ENCODE peak calls at places on chromosomes 13 and 19, in eight cellular contexts. W, L, G, D, I, P, E and S are unnamed samples.

GRCh38 chr19:47479701-47480503 is 4.1 kb downstream of the KPTN start:
- DNase-seq in D (peak; percentile 77), E (peak; percentile 76), L (no peak), P (no peak), I (no peak), W (no peak), G (no peak), S (no peak)

GRCh38 chr13:27406178-27406939 is 18.1 kb upstream of the GTF3A start:
- DNase-seq in E (no peak), G (no peak), L (peak; percentile 35), D (peak; percentile 31), I (peak; percentile 5), P (peak; percentile 48), W (no peak), S (peak; percentile 55)

GRCh38 chr13:48853381-48854102 is 122.2 kb upstream of the FNDC3A start:
- DNase-seq in D (no peak), L (no peak), G (no peak), I (peak; percentile 24), P (no peak), W (no peak), E (no peak), S (no peak)

GRCh38 chr13:30114586-30115256 is 192.6 kb downstream of the KATNAL1 start:
- DNase-seq in W (peak; percentile 84), L (peak; percentile 82), E (peak; percentile 96), D (peak; percentile 95), I (peak; percentile 71), P (peak; percentile 95), G (peak; percentile 24), S (peak; percentile 83)

GRCh38 chr19:32595491-32595890 is 14.5 kb downstream of the PDCD5 start:
- DNase-seq in I (no peak), G (no peak), P (no peak), L (no peak), W (no peak), D (no peak), E (no peak), S (no peak)

GRCh38 chr13:20182231-20182846 is 10.4 kb downstream of the GJB2 start:
- DNase-seq in I (peak; percentile 56), L (peak; percentile 54), E (peak; percentile 46), D (peak; percentile 81), G (no peak), P (peak; percentile 86), W (no peak), S (peak; percentile 78)

GRCh38 chr13:81639984-81640582 is 1299.2 kb upstream of the SPRY2 start:
- DNase-seq in E (peak; percentile 13), P (peak; percentile 38), W (no peak), I (peak; percentile 15), L (peak; percentile 14), G (no peak), D (peak; percentile 7), S (peak; percentile 58)

GRCh38 chr19:8444677-8445487 is at the start of gene HNRNPM:
- DNase-seq in L (peak; percentile 98), E (peak; percentile 100), D (peak; percentile 99), G (peak; percentile 94), P (peak; percentile 99), W (peak; percentile 98), I (peak; percentile 98), S (peak; percentile 98)

GRCh38 chr13:47159853-47160550 is 263.1 kb upstream of the HTR2A start:
- DNase-seq in D (no peak), P (no peak), L (no peak), W (no peak), I (no peak), E (no peak), G (no peak), S (no peak)

GRCh38 chr13:41562083-41562482 is 104.7 kb downstream of the RGCC start:
- DNase-seq in P (peak; percentile 68), W (peak; percentile 59), G (no peak), I (no peak), L (peak; percentile 71), E (no peak), D (no peak), S (peak; percentile 23)

GRCh38 chr19:40300668-40301067 is 15.5 kb upstream of the AKT2 start:
- DNase-seq in P (no peak), E (peak; percentile 0), D (no peak), W (no peak), L (no peak), G (no peak), I (no peak), S (no peak)

GRCh38 chr19:38692458-38693379 is 45.3 kb downstream of the ACTN4 start:
- DNase-seq in I (no peak), L (no peak), W (no peak), G (no peak), P (no peak), D (peak; percentile 22), E (no peak), S (no peak)

GRCh38 chr13:66532146-66532545 is 698.0 kb downstream of the PCDH9 start:
- DNase-seq in I (no peak), L (no peak), W (no peak), G (no peak), D (no peak), P (no peak), E (no peak), S (peak; percentile 34)

GRCh38 chr19:5618591-5618990 is 4.0 kb downstream of the SAFB2 start:
- DNase-seq in L (no peak), D (no peak), G (no peak), E (no peak), P (no peak), W (no peak), I (no peak), S (no peak)

GRCh38 chr13:104086759-104087158 is 1020.5 kb upstream of the SLC10A2 start:
- DNase-seq in E (no peak), L (no peak), I (no peak), G (no peak), D (no peak), P (no peak), W (no peak), S (no peak)

GRCh38 chr13:34277971-34278370 is 460.0 kb downstream of the RFC3 start:
- DNase-seq in P (no peak), E (no peak), L (no peak), D (no peak), I (no peak), W (no peak), G (no peak), S (no peak)

GRCh38 chr13:72562686-72563085 is 164.7 kb downstream of the MZT1 start:
- DNase-seq in G (no peak), E (no peak), L (no peak), W (no peak), I (no peak), P (no peak), D (no peak), S (no peak)